ENCODE peak calls at places on chromosomes 4 and X, in four cellular contexts. W is kidney; D is right lobe of liver; Q is activated effector memory CD4-positive, alpha-beta T cell treated with anti-CD3 and anti-CD28 coated beads, Interleukin-2, amount 50 U/mL, for 16 hours. V is an unnamed sample.
A peak's percentile ranks its signal among the peaks of the same experiment; 100 is the strongest.

GRCh38 chr4:86089924-86090323 is 269.9 kb downstream of the MAPK10 start:
- DNase-seq in W (no peak), D (no peak), Q (no peak), V (peak; percentile 66)

GRCh38 chr4:145388043-145388442 is 93.6 kb upstream of the SMAD1 start:
- DNase-seq in W (no peak), D (no peak), Q (no peak), V (no peak)

GRCh38 chr4:121582296-121582695 is 114.5 kb downstream of the ANXA5 start:
- DNase-seq in W (no peak), D (no peak), Q (no peak), V (no peak)

GRCh38 chr4:31467781-31468180 is 747.6 kb downstream of the PCDH7 start:
- DNase-seq in W (no peak), D (no peak), Q (no peak), V (no peak)

GRCh38 chr4:152098365-152099060 is 337.7 kb upstream of the GATB start:
- DNase-seq in W (no peak), D (no peak), Q (no peak), V (no peak)

GRCh38 chr4:116849620-116850019 is 235.8 kb downstream of the TRAM1L1 start:
- DNase-seq in W (no peak), D (no peak), Q (no peak), V (no peak)

GRCh38 chrX:71147496-71148277 is 3.0 kb downstream of the NLGN3 start:
- DNase-seq in W (no peak), D (no peak), Q (no peak), V (no peak)

GRCh38 chr4:121764702-121765367 is at the start of gene SMIM43:
- DNase-seq in W (peak; percentile 69), D (no peak), Q (no peak), V (peak; percentile 9)

GRCh38 chr4:79331126-79331876 is 5.4 kb upstream of the NAA11 start:
- DNase-seq in W (no peak), D (no peak), Q (no peak), V (no peak)

GRCh38 chr4:16464651-16465050 is 238.4 kb upstream of the TAPT1 start:
- DNase-seq in W (no peak), D (no peak), Q (no peak), V (no peak)

GRCh38 chrX:110045988-110046387 is 43.1 kb downstream of the TMEM164 start:
- DNase-seq in W (no peak), D (no peak), Q (no peak), V (no peak)

GRCh38 chrX:83829874-83830273 is 31.1 kb upstream of the CYLC1 start:
- DNase-seq in W (no peak), D (no peak), Q (no peak), V (no peak)

GRCh38 chr4:70577220-70577927 is 14.7 kb upstream of the AMBN start:
- DNase-seq in W (no peak), D (no peak), Q (no peak), V (no peak)

GRCh38 chr4:118774989-118775388 is 60.9 kb downstream of the SEC24D start:
- DNase-seq in W (no peak), D (no peak), Q (no peak), V (no peak)

GRCh38 chrX:139971394-139971749 is 6.1 kb upstream of the CXorf66 start:
- DNase-seq in W (no peak), D (no peak), Q (no peak), V (no peak)

GRCh38 chrX:87338510-87338909 is 179.1 kb upstream of the KLHL4 start:
- DNase-seq in W (no peak), D (no peak), Q (no peak), V (no peak)

GRCh38 chr4:176193898-176194297 is 1.5 kb downstream of the SPATA4 start:
- DNase-seq in W (no peak), D (no peak), Q (peak; percentile 70), V (no peak)

GRCh38 chrX:130793966-130794365 is 109.0 kb downstream of the ENOX2 start:
- DNase-seq in W (no peak), D (no peak), Q (no peak), V (no peak)

GRCh38 chr4:4477391-4477790 is 64.5 kb downstream of the STX18 start:
- DNase-seq in W (no peak), D (no peak), Q (no peak), V (no peak)

GRCh38 chr4:1601852-1602525 is 82.1 kb downstream of the FAM53A start:
- DNase-seq in W (peak; percentile 45), D (peak; percentile 37), Q (peak; percentile 58), V (no peak)

GRCh38 chr4:1192493-1193205 is 20.3 kb upstream of the SPON2 start:
- DNase-seq in W (peak; percentile 84), D (peak; percentile 69), Q (peak; percentile 57), V (peak; percentile 42)

GRCh38 chr4:72286185-72286584 is 254.4 kb downstream of the NPFFR2 start:
- DNase-seq in W (no peak), D (no peak), Q (no peak), V (no peak)

GRCh38 chrX:7214251-7214650 is 66.3 kb upstream of the PUDP start:
- DNase-seq in W (no peak), D (no peak), Q (no peak), V (no peak)

GRCh38 chr4:101114936-101115372 is 232.4 kb downstream of the PPP3CA start:
- DNase-seq in W (no peak), D (no peak), Q (no peak), V (no peak)

GRCh38 chr4:139403457-139403856 is 50.5 kb upstream of the RAB33B start:
- DNase-seq in W (no peak), D (no peak), Q (no peak), V (no peak)

GRCh38 chr4:140211693-140212092 is 57.7 kb upstream of the MAML3 start:
- DNase-seq in W (no peak), D (no peak), Q (no peak), V (no peak)

GRCh38 chr4:183436417-183436816 is 8.0 kb upstream of the CDKN2AIP start:
- DNase-seq in W (no peak), D (no peak), Q (no peak), V (no peak)

GRCh38 chrX:123835661-123836371 is 24.0 kb upstream of the XIAP start:
- DNase-seq in W (no peak), D (no peak), Q (peak; percentile 62), V (no peak)

GRCh38 chr4:6425911-6426310 is 46.5 kb downstream of the PPP2R2C start:
- DNase-seq in W (peak; percentile 54), D (no peak), Q (no peak), V (no peak)

GRCh38 chr4:41661447-41662076 is 87.0 kb downstream of the PHOX2B start:
- DNase-seq in W (no peak), D (no peak), Q (peak; percentile 73), V (peak; percentile 66)

GRCh38 chr4:20615492-20616136 is 84.6 kb upstream of the PACRGL start:
- DNase-seq in W (no peak), D (no peak), Q (no peak), V (no peak)

GRCh38 chr4:77905651-77906263 is 43.1 kb downstream of the MRPL1 start:
- DNase-seq in W (no peak), D (no peak), Q (no peak), V (no peak)

GRCh38 chrX:111519215-111519614 is 7.8 kb downstream of the SERTM2 start:
- DNase-seq in W (no peak), D (no peak), Q (no peak), V (no peak)

GRCh38 chr4:51932261-51932660 is 87.9 kb downstream of the LRRC66 start:
- DNase-seq in W (no peak), D (no peak), Q (no peak), V (no peak)

GRCh38 chr4:126558596-126558995 is 1074.2 kb upstream of the INTU start:
- DNase-seq in W (no peak), D (no peak), Q (no peak), V (no peak)